ENCODE peak calls at places on chromosomes 13 and 19, in five cellular contexts. W, E, U, P and T are unnamed samples.

GRCh38 chr13:28568286-28568685 is 73.4 kb upstream of the FLT1 start:
- DNase-seq in P (no peak), W (peak; percentile 76), E (peak; percentile 90), U (no peak), T (no peak)

GRCh38 chr19:16035601-16036297 is 40.5 kb upstream of the TPM4 start:
- DNase-seq in U (no peak), P (no peak), W (no peak), E (no peak), T (no peak)

GRCh38 chr19:58557253-58558065 is 952 bp downstream of the UBE2M start:
- DNase-seq in U (no peak), E (no peak), P (no peak), W (peak; percentile 13), T (no peak)

GRCh38 chr19:21109116-21109515 is 27.1 kb downstream of the ZNF714 start:
- DNase-seq in W (no peak), P (no peak), E (no peak), U (no peak), T (no peak)

GRCh38 chr13:29484796-29485195 is 110.7 kb downstream of the SLC7A1 start:
- DNase-seq in P (no peak), E (no peak), U (no peak), W (no peak), T (no peak)

GRCh38 chr13:77053192-77053591 is 26.2 kb upstream of the FBXL3 start:
- DNase-seq in E (no peak), U (no peak), P (no peak), W (no peak), T (no peak)

GRCh38 chr13:44326961-44327360 is 46.7 kb upstream of the SERP2 start:
- DNase-seq in P (no peak), W (no peak), E (no peak), U (no peak), T (no peak)

GRCh38 chr19:13078897-13079541 is 23.6 kb downstream of the LYL1 start:
- DNase-seq in U (no peak), E (no peak), P (no peak), W (no peak), T (no peak)

GRCh38 chr13:93249259-93249917 is 22.8 kb downstream of the GPC6 start:
- DNase-seq in P (no peak), U (peak; percentile 62), E (peak; percentile 63), W (no peak), T (no peak)

GRCh38 chr13:114077121-114077937 is 55.1 kb downstream of the RASA3 start:
- DNase-seq in W (no peak), U (no peak), E (no peak), P (no peak), T (no peak)

GRCh38 chr19:460877-461609 is at the start of gene SHC2:
- DNase-seq in E (no peak), W (peak; percentile 38), U (no peak), P (no peak), T (no peak)

GRCh38 chr13:34201050-34201913 is 383.3 kb downstream of the RFC3 start:
- DNase-seq in U (no peak), E (peak; percentile 24), W (no peak), P (no peak), T (no peak)

GRCh38 chr19:18939922-18940775 is 868 bp downstream of the HOMER3 start:
- DNase-seq in E (peak; percentile 21), W (peak; percentile 46), U (no peak), P (no peak), T (no peak)

GRCh38 chr13:103772576-103772975 is 706.4 kb upstream of the SLC10A2 start:
- DNase-seq in E (peak; percentile 40), W (no peak), U (no peak), P (no peak), T (no peak)

GRCh38 chr19:1847348-1847683 is 967 bp downstream of the REXO1 start:
- DNase-seq in W (no peak), E (no peak), P (no peak), U (no peak), T (no peak)

GRCh38 chr13:32007494-32007893 is 24.1 kb upstream of the FRY start:
- DNase-seq in P (no peak), E (no peak), U (no peak), W (no peak), T (no peak)

GRCh38 chr19:4284176-4284958 is 5.3 kb downstream of the SHD start:
- DNase-seq in P (no peak), W (no peak), U (no peak), E (peak; percentile 41), T (no peak)

GRCh38 chr13:54183166-54183565 is 1154.6 kb downstream of the OLFM4 start:
- DNase-seq in E (no peak), P (no peak), W (no peak), U (no peak), T (no peak)